ENCODE peak calls at places on chromosome 1, in ten cellular contexts. S is heart left ventricle; D is endothelial cell; T is CD4-positive, alpha-beta T cell; Z is WTC11; A is foreskin keratinocyte; F is HFF-Myc; L is cardiac fibroblast; M is astrocyte; J is uterus. G is an unnamed sample.

GRCh38 chr1:34685225-34685624 is 69.6 kb upstream of the GJB5 start:
- DNase-seq in J (no peak), T (no peak), M (no peak), D (no peak), Z (no peak), A (no peak), F (no peak), L (no peak), S (no peak), G (no peak)

GRCh38 chr1:27137544-27138075 is 17.3 kb downstream of the SLC9A1 start:
- DNase-seq in M (no peak), A (no peak), Z (no peak), L (no peak), D (no peak), T (no peak), F (no peak), S (peak; percentile 71), J (no peak), G (no peak)

GRCh38 chr1:178037510-178038253 is 56.2 kb upstream of the RASAL2 start:
- DNase-seq in T (no peak), D (peak; percentile 69), L (peak; percentile 77), Z (peak; percentile 85), A (no peak), F (peak; percentile 16), S (peak; percentile 95), J (peak; percentile 89), M (peak; percentile 61), G (peak; percentile 66)

GRCh38 chr1:111818546-111818945 is 62.8 kb downstream of the DDX20 start:
- DNase-seq in A (no peak), M (no peak), S (no peak), Z (no peak), F (no peak), J (no peak), L (no peak), D (no peak), T (no peak), G (no peak)

GRCh38 chr1:1348420-1349255 is 580 bp downstream of the DVL1 start:
- DNase-seq in M (no peak), L (peak; percentile 47), F (no peak), D (no peak), J (no peak), Z (no peak), S (no peak), T (no peak), A (no peak), G (no peak)

GRCh38 chr1:246161626-246162025 is 345.5 kb downstream of the SMYD3 start:
- DNase-seq in A (peak; percentile 68), F (no peak), S (no peak), L (peak; percentile 69), Z (no peak), M (peak; percentile 68), T (no peak), J (no peak), D (no peak), G (no peak)

GRCh38 chr1:210741564-210741963 is 392.4 kb downstream of the KCNH1 start:
- DNase-seq in J (no peak), M (no peak), S (no peak), L (no peak), D (no peak), T (no peak), F (no peak), A (no peak), Z (no peak), G (no peak)

GRCh38 chr1:11053758-11054137 is 6.1 kb downstream of the SRM start:
- DNase-seq in F (no peak), L (no peak), Z (peak; percentile 78), J (no peak), A (no peak), M (no peak), S (no peak), D (peak; percentile 52), T (no peak), G (no peak)

GRCh38 chr1:18719786-18720436 is 89.3 kb downstream of the PAX7 start:
- DNase-seq in M (no peak), S (no peak), L (no peak), D (no peak), J (no peak), T (no peak), Z (no peak), F (no peak), A (no peak), G (peak; percentile 42)

GRCh38 chr1:218659911-218660677 is 315.0 kb downstream of the TGFB2 start:
- DNase-seq in A (no peak), J (no peak), T (no peak), D (no peak), F (no peak), M (peak; percentile 68), L (peak; percentile 51), S (no peak), Z (no peak), G (peak; percentile 23)

GRCh38 chr1:218658899-218659298 is 313.8 kb downstream of the TGFB2 start:
- DNase-seq in Z (no peak), D (no peak), T (no peak), J (no peak), M (peak; percentile 98), F (no peak), S (no peak), A (no peak), L (peak; percentile 83), G (no peak)

GRCh38 chr1:218658294-218658693 is 313.2 kb downstream of the TGFB2 start:
- DNase-seq in F (no peak), M (peak; percentile 56), D (no peak), J (no peak), T (no peak), S (no peak), Z (no peak), A (no peak), L (no peak), G (no peak)

GRCh38 chr1:218660678-218661053 is 315.5 kb downstream of the TGFB2 start:
- DNase-seq in S (no peak), M (peak; percentile 92), Z (no peak), L (peak; percentile 85), F (peak; percentile 67), J (no peak), D (no peak), T (no peak), A (no peak), G (peak; percentile 23)

GRCh38 chr1:218661411-218661810 is 316.3 kb downstream of the TGFB2 start:
- DNase-seq in L (no peak), A (no peak), J (no peak), S (no peak), D (no peak), F (no peak), Z (no peak), M (no peak), T (no peak), G (no peak)
- TF ChIP-seq CTCF in L (no peak), A (no peak), J (no peak), S (no peak), D (no peak), F (no peak), Z (no peak), M (no peak), T (no peak), G (no peak)

GRCh38 chr1:203916756-203917155 is 55.4 kb downstream of the SNRPE start:
- DNase-seq in L (no peak), F (no peak), S (no peak), T (no peak), Z (no peak), D (no peak), M (no peak), J (no peak), A (no peak), G (peak; percentile 74)

GRCh38 chr1:203913045-203913444 is 51.6 kb downstream of the SNRPE start:
- DNase-seq in S (no peak), T (no peak), F (no peak), A (no peak), D (no peak), M (peak; percentile 73), J (no peak), Z (no peak), L (no peak), G (no peak)

GRCh38 chr1:203915811-203916210 is 54.4 kb downstream of the SNRPE start:
- DNase-seq in M (peak; percentile 67), A (no peak), Z (no peak), L (peak; percentile 75), D (no peak), F (no peak), S (no peak), J (no peak), T (no peak), G (no peak)

GRCh38 chr1:203911806-203912205 is 50.4 kb downstream of the SNRPE start:
- DNase-seq in Z (no peak), L (no peak), A (no peak), S (no peak), J (no peak), T (no peak), F (no peak), D (no peak), M (peak; percentile 84), G (no peak)

GRCh38 chr1:203914292-203914691 is 52.9 kb downstream of the SNRPE start:
- DNase-seq in F (no peak), J (no peak), A (no peak), M (no peak), L (no peak), D (no peak), T (no peak), S (no peak), Z (no peak), G (no peak)
- TF ChIP-seq CTCF in F (no peak), J (no peak), A (no peak), M (no peak), L (no peak), D (no peak), T (no peak), S (no peak), Z (no peak), G (no peak)

DNA sequence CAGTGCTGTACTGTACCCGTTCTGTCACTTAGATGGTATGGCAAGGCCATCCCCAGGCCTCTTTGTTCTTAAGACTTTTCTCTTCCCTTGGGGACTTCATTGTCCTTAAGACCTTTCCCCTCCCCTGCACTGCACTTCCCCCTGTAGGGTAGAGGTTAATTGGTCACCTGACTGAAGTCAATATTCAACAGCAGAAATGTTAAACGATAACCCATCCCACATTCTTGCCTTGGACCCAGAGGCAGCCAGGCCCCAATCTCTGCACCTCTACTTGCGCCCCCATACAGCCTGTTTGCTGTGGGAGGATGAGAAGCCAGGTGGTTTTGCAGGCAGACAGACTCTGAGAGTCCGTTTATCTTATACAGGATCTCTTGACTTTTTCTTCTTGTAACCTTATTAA is 10.2 kb downstream of the PHGDH start:
- DNase-seq in D (no peak), S (no peak), F (no peak), J (no peak), T (no peak), L (no peak), A (no peak), Z (no peak), M (no peak), G (no peak)
- TF ChIP-seq CTCF in D (no peak), S (no peak), F (no peak), J (no peak), T (no peak), L (no peak), A (no peak), Z (no peak), M (no peak), G (no peak)

DNA sequence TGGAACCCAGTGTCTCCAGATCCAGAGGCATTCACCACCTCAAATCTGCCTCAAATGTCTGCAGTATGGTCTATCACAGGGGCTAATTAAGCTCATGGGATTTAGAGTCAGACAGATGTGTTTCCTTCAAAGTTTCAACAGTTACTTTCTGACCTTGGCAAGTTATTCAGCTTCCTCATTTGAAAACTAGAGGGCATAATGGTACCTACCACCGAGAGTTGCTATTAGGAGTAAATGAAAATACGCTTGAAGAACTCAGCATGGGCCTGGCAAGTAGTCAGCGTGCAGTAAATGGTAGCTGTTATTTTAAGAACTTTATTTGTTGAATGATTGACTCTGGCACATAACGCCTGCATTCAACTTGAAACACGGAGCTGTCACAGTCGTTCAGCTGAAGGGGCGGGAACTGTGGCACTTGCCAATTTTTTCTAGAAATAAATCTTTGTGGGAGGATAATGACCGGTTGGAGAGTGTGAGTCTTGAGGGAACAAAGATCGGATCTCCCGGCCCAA is 1.2 kb upstream of the CAP1 start:
- DNase-seq in Z (no peak), D (no peak), T (peak; percentile 18), J (no peak), S (no peak), F (no peak), A (no peak), L (no peak), M (no peak), G (no peak)
- TF ChIP-seq CTCF in Z (no peak), D (no peak), T (peak; percentile 8), J (peak; percentile 16), S (no peak), F (no peak), A (peak; percentile 41), L (no peak), M (no peak), G (no peak)

G was measured in PC-9.